ENCODE peak calls at places on chromosomes 11 and 22, in five cellular contexts. One of them, this sample, is unnamed.

GRCh38 chr11:114163830-114164401 is 104.4 kb downstream of the ZBTB16 start:
- DNase-seq in cardiac septum: no peak
- DNase-seq in midbrain: peak
- DNase-seq in neural progenitor cell: no peak
- DNase-seq in nephron progenitor cell: no peak
- DNase-seq in this sample: no peak

GRCh38 chr11:17313349-17314231 is 37.1 kb downstream of the NUCB2 start:
- DNase-seq in cardiac septum: no peak
- DNase-seq in midbrain: no peak
- DNase-seq in neural progenitor cell: no peak
- DNase-seq in nephron progenitor cell: no peak
- DNase-seq in this sample: no peak

GRCh38 chr11:92070026-92070889 is 154.4 kb upstream of the FAT3 start:
- DNase-seq in cardiac septum: no peak
- DNase-seq in midbrain: no peak
- DNase-seq in neural progenitor cell: no peak
- DNase-seq in nephron progenitor cell: no peak
- DNase-seq in this sample: no peak

GRCh38 chr11:84215671-84216070 is 929.5 kb upstream of the CCDC90B start:
- DNase-seq in cardiac septum: no peak
- DNase-seq in midbrain: no peak
- DNase-seq in neural progenitor cell: no peak
- DNase-seq in nephron progenitor cell: no peak
- DNase-seq in this sample: peak

GRCh38 chr22:23215294-23216204 is 35.2 kb downstream of the BCR start:
- DNase-seq in cardiac septum: no peak
- DNase-seq in midbrain: no peak
- DNase-seq in neural progenitor cell: no peak
- DNase-seq in nephron progenitor cell: no peak
- DNase-seq in this sample: no peak

GRCh38 chr11:77155556-77156130 is 27.6 kb downstream of the MYO7A start:
- DNase-seq in cardiac septum: no peak
- DNase-seq in midbrain: no peak
- DNase-seq in neural progenitor cell: no peak
- DNase-seq in nephron progenitor cell: no peak
- DNase-seq in this sample: no peak

GRCh38 chr11:70324354-70325115 is 54.0 kb downstream of the PPFIA1 start:
- DNase-seq in cardiac septum: no peak
- DNase-seq in midbrain: no peak
- DNase-seq in neural progenitor cell: peak
- DNase-seq in nephron progenitor cell: no peak
- DNase-seq in this sample: no peak

GRCh38 chr22:31248138-31248745 is 36.1 kb downstream of the LIMK2 start:
- DNase-seq in cardiac septum: peak
- DNase-seq in midbrain: peak
- DNase-seq in neural progenitor cell: peak
- DNase-seq in nephron progenitor cell: peak
- DNase-seq in this sample: peak

GRCh38 chr22:37333724-37334460 is 51.6 kb downstream of the CYTH4 start:
- DNase-seq in cardiac septum: no peak
- DNase-seq in midbrain: no peak
- DNase-seq in neural progenitor cell: no peak
- DNase-seq in nephron progenitor cell: no peak
- DNase-seq in this sample: no peak

GRCh38 chr22:26527574-26528465 is 15.5 kb upstream of the TFIP11 start:
- DNase-seq in cardiac septum: no peak
- DNase-seq in midbrain: peak
- DNase-seq in neural progenitor cell: no peak
- DNase-seq in nephron progenitor cell: no peak
- DNase-seq in this sample: no peak

GRCh38 chr22:49785841-49786451 is 41.7 kb downstream of the BRD1 start:
- DNase-seq in cardiac septum: no peak
- DNase-seq in midbrain: no peak
- DNase-seq in neural progenitor cell: no peak
- DNase-seq in nephron progenitor cell: no peak
- DNase-seq in this sample: no peak

GRCh38 chr11:106172389-106172991 is 95.0 kb downstream of the AASDHPPT start:
- DNase-seq in cardiac septum: no peak
- DNase-seq in midbrain: no peak
- DNase-seq in neural progenitor cell: no peak
- DNase-seq in nephron progenitor cell: no peak
- DNase-seq in this sample: no peak

GRCh38 chr11:7451520-7451919 is 33.8 kb upstream of the OLFML1 start:
- DNase-seq in cardiac septum: no peak
- DNase-seq in midbrain: no peak
- DNase-seq in neural progenitor cell: no peak
- DNase-seq in nephron progenitor cell: no peak
- DNase-seq in this sample: no peak

GRCh38 chr22:42831712-42832111 is 25.4 kb downstream of the ARFGAP3 start:
- DNase-seq in cardiac septum: no peak
- DNase-seq in midbrain: no peak
- DNase-seq in neural progenitor cell: no peak
- DNase-seq in nephron progenitor cell: no peak
- DNase-seq in this sample: no peak

GRCh38 chr22:47918936-47919505 is 1156.6 kb downstream of the TBC1D22A start:
- DNase-seq in cardiac septum: no peak
- DNase-seq in midbrain: peak
- DNase-seq in neural progenitor cell: peak
- DNase-seq in nephron progenitor cell: no peak
- DNase-seq in this sample: peak

GRCh38 chr11:73521621-73522020 is 76.3 kb downstream of the FAM168A start:
- DNase-seq in cardiac septum: no peak
- DNase-seq in midbrain: no peak
- DNase-seq in neural progenitor cell: no peak
- DNase-seq in nephron progenitor cell: peak
- DNase-seq in this sample: no peak

GRCh38 chr11:121389651-121390050 is 62.5 kb upstream of the SORL1 start:
- DNase-seq in cardiac septum: peak
- DNase-seq in midbrain: peak
- DNase-seq in neural progenitor cell: peak
- DNase-seq in nephron progenitor cell: no peak
- DNase-seq in this sample: peak

GRCh38 chr22:39242809-39243442 is 1.9 kb downstream of the PDGFB start:
- DNase-seq in cardiac septum: no peak
- DNase-seq in midbrain: no peak
- DNase-seq in neural progenitor cell: peak
- DNase-seq in nephron progenitor cell: no peak
- DNase-seq in this sample: no peak

GRCh38 chr11:134583397-134583990 is 171.5 kb upstream of the B3GAT1 start:
- DNase-seq in cardiac septum: peak
- DNase-seq in midbrain: no peak
- DNase-seq in neural progenitor cell: no peak
- DNase-seq in nephron progenitor cell: no peak
- DNase-seq in this sample: no peak

GRCh38 chr11:62611705-62612365 is 740 bp downstream of the EML3 start:
- DNase-seq in cardiac septum: peak
- DNase-seq in midbrain: peak
- DNase-seq in neural progenitor cell: peak
- DNase-seq in nephron progenitor cell: peak
- DNase-seq in this sample: peak

GRCh38 chr11:134835561-134835960 is 423.5 kb upstream of the B3GAT1 start:
- DNase-seq in cardiac septum: no peak
- DNase-seq in midbrain: no peak
- DNase-seq in neural progenitor cell: no peak
- DNase-seq in nephron progenitor cell: no peak
- DNase-seq in this sample: no peak

GRCh38 chr22:50572965-50573364 is 5.3 kb downstream of the CPT1B start:
- DNase-seq in cardiac septum: no peak
- DNase-seq in midbrain: no peak
- DNase-seq in neural progenitor cell: no peak
- DNase-seq in nephron progenitor cell: no peak
- DNase-seq in this sample: no peak